ENCODE peak calls at places on chromosomes 2 and 18, in seven cellular contexts. One of them, this sample, is unnamed.

GRCh38 chr2:32750880-32751279 is 123.0 kb downstream of the TTC27 start:
- DNase-seq in glutamatergic neuron: no peak
- DNase-seq in epithelial cell of esophagus: peak; percentile 57
- DNase-seq in IMR-90: peak; percentile 39
- DNase-seq in body of pancreas: no peak
- DNase-seq in brain microvascular endothelial cell: no peak
- DNase-seq in HFFc6: no peak
- DNase-seq in this sample: no peak

GRCh38 chr2:168568476-168569227 is 112.6 kb downstream of the CERS6 start:
- DNase-seq in glutamatergic neuron: no peak
- DNase-seq in epithelial cell of esophagus: no peak
- DNase-seq in IMR-90: peak; percentile 13
- DNase-seq in body of pancreas: no peak
- DNase-seq in brain microvascular endothelial cell: peak; percentile 64
- DNase-seq in HFFc6: no peak
- DNase-seq in this sample: peak; percentile 42

GRCh38 chr18:42141439-42141838 is 186.4 kb downstream of the PIK3C3 start:
- DNase-seq in glutamatergic neuron: no peak
- DNase-seq in epithelial cell of esophagus: no peak
- DNase-seq in IMR-90: peak; percentile 2
- DNase-seq in body of pancreas: no peak
- DNase-seq in brain microvascular endothelial cell: no peak
- DNase-seq in HFFc6: peak; percentile 9
- DNase-seq in this sample: no peak

GRCh38 chr2:53075760-53076159 is 691.8 kb upstream of the CHAC2 start:
- DNase-seq in glutamatergic neuron: no peak
- DNase-seq in epithelial cell of esophagus: no peak
- DNase-seq in IMR-90: no peak
- DNase-seq in body of pancreas: peak; percentile 52
- DNase-seq in brain microvascular endothelial cell: no peak
- DNase-seq in HFFc6: no peak
- DNase-seq in this sample: no peak

GRCh38 chr2:72940786-72941185 is 23.5 kb downstream of the EMX1 start:
- DNase-seq in glutamatergic neuron: no peak
- DNase-seq in epithelial cell of esophagus: no peak
- DNase-seq in IMR-90: peak; percentile 81
- DNase-seq in body of pancreas: no peak
- DNase-seq in brain microvascular endothelial cell: peak; percentile 33
- DNase-seq in HFFc6: no peak
- DNase-seq in this sample: peak; percentile 23

GRCh38 chr18:25299426-25299825 is 52.5 kb downstream of the ZNF521 start:
- DNase-seq in glutamatergic neuron: no peak
- DNase-seq in epithelial cell of esophagus: peak; percentile 18
- DNase-seq in IMR-90: peak; percentile 86
- DNase-seq in body of pancreas: no peak
- DNase-seq in brain microvascular endothelial cell: peak; percentile 32
- DNase-seq in HFFc6: peak; percentile 60
- DNase-seq in this sample: peak; percentile 63

GRCh38 chr2:32008811-32009478 is 1.9 kb downstream of the MEMO1 start:
- DNase-seq in glutamatergic neuron: no peak
- DNase-seq in epithelial cell of esophagus: peak; percentile 37
- DNase-seq in IMR-90: peak; percentile 51
- DNase-seq in body of pancreas: peak; percentile 39
- DNase-seq in brain microvascular endothelial cell: no peak
- DNase-seq in HFFc6: peak; percentile 48
- DNase-seq in this sample: peak; percentile 46

GRCh38 chr18:22709288-22710060 is 223.7 kb upstream of the RBBP8 start:
- DNase-seq in glutamatergic neuron: no peak
- DNase-seq in epithelial cell of esophagus: no peak
- DNase-seq in IMR-90: peak; percentile 31
- DNase-seq in body of pancreas: no peak
- DNase-seq in brain microvascular endothelial cell: no peak
- DNase-seq in HFFc6: no peak
- DNase-seq in this sample: no peak

GRCh38 chr18:28178720-28179119 is 1.8 kb upstream of the CDH2 start:
- DNase-seq in glutamatergic neuron: no peak
- DNase-seq in epithelial cell of esophagus: peak; percentile 6
- DNase-seq in IMR-90: peak; percentile 44
- DNase-seq in body of pancreas: no peak
- DNase-seq in brain microvascular endothelial cell: peak; percentile 41
- DNase-seq in HFFc6: peak; percentile 66
- DNase-seq in this sample: peak; percentile 47

GRCh38 chr18:36630917-36631316 is 197.9 kb downstream of the TPGS2 start:
- DNase-seq in glutamatergic neuron: no peak
- DNase-seq in epithelial cell of esophagus: no peak
- DNase-seq in IMR-90: no peak
- DNase-seq in body of pancreas: no peak
- DNase-seq in brain microvascular endothelial cell: no peak
- DNase-seq in HFFc6: no peak
- DNase-seq in this sample: no peak

GRCh38 chr18:65214456-65214855 is 536.4 kb upstream of the CDH7 start:
- DNase-seq in glutamatergic neuron: no peak
- DNase-seq in epithelial cell of esophagus: no peak
- DNase-seq in IMR-90: no peak
- DNase-seq in body of pancreas: no peak
- DNase-seq in brain microvascular endothelial cell: no peak
- DNase-seq in HFFc6: no peak
- DNase-seq in this sample: no peak

GRCh38 chr18:80172056-80172455 is 63.0 kb downstream of the ADNP2 start:
- DNase-seq in glutamatergic neuron: no peak
- DNase-seq in epithelial cell of esophagus: peak; percentile 50
- DNase-seq in IMR-90: no peak
- DNase-seq in body of pancreas: no peak
- DNase-seq in brain microvascular endothelial cell: no peak
- DNase-seq in HFFc6: no peak
- DNase-seq in this sample: no peak

GRCh38 chr2:28691774-28692281 is 59.8 kb upstream of the PPP1CB start:
- DNase-seq in glutamatergic neuron: no peak
- DNase-seq in epithelial cell of esophagus: no peak
- DNase-seq in IMR-90: peak; percentile 82
- DNase-seq in body of pancreas: peak; percentile 56
- DNase-seq in brain microvascular endothelial cell: peak; percentile 36
- DNase-seq in HFFc6: peak; percentile 41
- DNase-seq in this sample: peak; percentile 59

GRCh38 chr18:56315363-56315762 is 323.0 kb downstream of the TXNL1 start:
- DNase-seq in glutamatergic neuron: no peak
- DNase-seq in epithelial cell of esophagus: peak; percentile 75
- DNase-seq in IMR-90: peak; percentile 60
- DNase-seq in body of pancreas: no peak
- DNase-seq in brain microvascular endothelial cell: no peak
- DNase-seq in HFFc6: peak; percentile 50
- DNase-seq in this sample: peak; percentile 14

GRCh38 chr2:158723311-158723838 is 71.7 kb upstream of the DAPL1 start:
- DNase-seq in glutamatergic neuron: no peak
- DNase-seq in epithelial cell of esophagus: no peak
- DNase-seq in IMR-90: no peak
- DNase-seq in body of pancreas: no peak
- DNase-seq in brain microvascular endothelial cell: no peak
- DNase-seq in HFFc6: no peak
- DNase-seq in this sample: no peak

GRCh38 chr18:77705301-77705700 is 455.7 kb downstream of the GALR1 start:
- DNase-seq in glutamatergic neuron: no peak
- DNase-seq in epithelial cell of esophagus: no peak
- DNase-seq in IMR-90: no peak
- DNase-seq in body of pancreas: no peak
- DNase-seq in brain microvascular endothelial cell: no peak
- DNase-seq in HFFc6: no peak
- DNase-seq in this sample: no peak

GRCh38 chr18:77701977-77702376 is 452.3 kb downstream of the GALR1 start:
- DNase-seq in glutamatergic neuron: no peak
- DNase-seq in epithelial cell of esophagus: no peak
- DNase-seq in IMR-90: no peak
- DNase-seq in body of pancreas: no peak
- DNase-seq in brain microvascular endothelial cell: no peak
- DNase-seq in HFFc6: no peak
- DNase-seq in this sample: no peak

GRCh38 chr18:77700051-77700450 is 450.4 kb downstream of the GALR1 start:
- DNase-seq in glutamatergic neuron: no peak
- DNase-seq in epithelial cell of esophagus: no peak
- DNase-seq in IMR-90: no peak
- DNase-seq in body of pancreas: no peak
- DNase-seq in brain microvascular endothelial cell: no peak
- DNase-seq in HFFc6: no peak
- DNase-seq in this sample: peak; percentile 50

GRCh38 chr18:77702686-77703085 is 453.0 kb downstream of the GALR1 start:
- DNase-seq in glutamatergic neuron: peak; percentile 63
- DNase-seq in epithelial cell of esophagus: peak; percentile 29
- DNase-seq in IMR-90: peak; percentile 2
- DNase-seq in body of pancreas: peak; percentile 16
- DNase-seq in brain microvascular endothelial cell: peak; percentile 1
- DNase-seq in HFFc6: no peak
- DNase-seq in this sample: peak; percentile 16
- TF ChIP-seq CTCF in glutamatergic neuron: no peak
- TF ChIP-seq CTCF in epithelial cell of esophagus: no peak
- TF ChIP-seq CTCF in IMR-90: no peak
- TF ChIP-seq CTCF in body of pancreas: peak; percentile 20
- TF ChIP-seq CTCF in brain microvascular endothelial cell: peak; percentile 8
- TF ChIP-seq CTCF in HFFc6: no peak
- TF ChIP-seq CTCF in this sample: peak; percentile 9

GRCh38 chr18:8952796-8953760 is 149.4 kb upstream of the NDUFV2 start:
- DNase-seq in glutamatergic neuron: no peak
- DNase-seq in epithelial cell of esophagus: peak; percentile 78
- DNase-seq in IMR-90: peak; percentile 92
- DNase-seq in body of pancreas: no peak
- DNase-seq in brain microvascular endothelial cell: peak; percentile 71
- DNase-seq in HFFc6: peak; percentile 96
- DNase-seq in this sample: peak; percentile 65
- TF ChIP-seq CTCF in glutamatergic neuron: no peak
- TF ChIP-seq CTCF in epithelial cell of esophagus: no peak
- TF ChIP-seq CTCF in IMR-90: peak; percentile 14
- TF ChIP-seq CTCF in body of pancreas: no peak
- TF ChIP-seq CTCF in brain microvascular endothelial cell: no peak
- TF ChIP-seq CTCF in HFFc6: peak; percentile 50
- TF ChIP-seq CTCF in this sample: no peak

DNA sequence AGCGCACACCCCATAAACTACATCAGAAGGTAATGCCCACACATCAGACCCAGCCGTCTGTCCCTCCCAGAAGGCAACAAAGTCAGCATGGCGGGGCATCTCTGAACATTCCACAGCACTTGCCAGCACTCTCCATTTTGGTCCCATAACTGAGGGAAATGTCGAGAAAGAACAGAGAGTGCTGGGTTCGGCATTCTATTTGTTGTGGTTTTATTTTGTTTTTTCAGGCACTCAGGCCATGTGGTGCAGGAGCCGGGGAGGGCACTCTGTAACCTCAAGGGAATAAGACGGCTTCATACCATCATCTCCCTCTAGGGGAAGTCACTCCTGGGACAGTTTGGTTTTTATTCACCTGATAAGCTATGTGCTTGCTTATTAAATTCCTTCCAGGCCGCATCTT is 156.0 kb downstream of the SEPTIN10 start:
- DNase-seq in glutamatergic neuron: no peak
- DNase-seq in epithelial cell of esophagus: no peak
- DNase-seq in IMR-90: no peak
- DNase-seq in body of pancreas: no peak
- DNase-seq in brain microvascular endothelial cell: no peak
- DNase-seq in HFFc6: no peak
- DNase-seq in this sample: peak; percentile 64
- TF ChIP-seq CTCF in glutamatergic neuron: no peak
- TF ChIP-seq CTCF in epithelial cell of esophagus: no peak
- TF ChIP-seq CTCF in IMR-90: peak; percentile 6
- TF ChIP-seq CTCF in body of pancreas: no peak
- TF ChIP-seq CTCF in brain microvascular endothelial cell: peak; percentile 43
- TF ChIP-seq CTCF in HFFc6: no peak
- TF ChIP-seq CTCF in this sample: peak; percentile 24

GRCh38 chr2:191832668-191833067 is 14.2 kb downstream of the CAVIN2 start:
- DNase-seq in glutamatergic neuron: no peak
- DNase-seq in epithelial cell of esophagus: no peak
- DNase-seq in IMR-90: no peak
- DNase-seq in body of pancreas: no peak
- DNase-seq in brain microvascular endothelial cell: no peak
- DNase-seq in HFFc6: no peak
- DNase-seq in this sample: no peak

GRCh38 chr2:191835539-191836350 is 11.1 kb downstream of the CAVIN2 start:
- DNase-seq in glutamatergic neuron: no peak
- DNase-seq in epithelial cell of esophagus: peak; percentile 50
- DNase-seq in IMR-90: peak; percentile 61
- DNase-seq in body of pancreas: no peak
- DNase-seq in brain microvascular endothelial cell: peak; percentile 50
- DNase-seq in HFFc6: peak; percentile 68
- DNase-seq in this sample: peak; percentile 19

GRCh38 chr2:191835100-191835499 is 11.8 kb downstream of the CAVIN2 start:
- DNase-seq in glutamatergic neuron: no peak
- DNase-seq in epithelial cell of esophagus: no peak
- DNase-seq in IMR-90: no peak
- DNase-seq in body of pancreas: no peak
- DNase-seq in brain microvascular endothelial cell: no peak
- DNase-seq in HFFc6: no peak
- DNase-seq in this sample: no peak

GRCh38 chr2:191831410-191831994 is 15.4 kb downstream of the CAVIN2 start:
- DNase-seq in glutamatergic neuron: no peak
- DNase-seq in epithelial cell of esophagus: no peak
- DNase-seq in IMR-90: no peak
- DNase-seq in body of pancreas: no peak
- DNase-seq in brain microvascular endothelial cell: no peak
- DNase-seq in HFFc6: no peak
- DNase-seq in this sample: peak; percentile 40

GRCh38 chr2:191833356-191833755 is 13.5 kb downstream of the CAVIN2 start:
- DNase-seq in glutamatergic neuron: no peak
- DNase-seq in epithelial cell of esophagus: no peak
- DNase-seq in IMR-90: no peak
- DNase-seq in body of pancreas: no peak
- DNase-seq in brain microvascular endothelial cell: no peak
- DNase-seq in HFFc6: no peak
- DNase-seq in this sample: no peak
- TF ChIP-seq CTCF in glutamatergic neuron: no peak
- TF ChIP-seq CTCF in epithelial cell of esophagus: no peak
- TF ChIP-seq CTCF in IMR-90: no peak
- TF ChIP-seq CTCF in body of pancreas: no peak
- TF ChIP-seq CTCF in brain microvascular endothelial cell: no peak
- TF ChIP-seq CTCF in HFFc6: no peak
- TF ChIP-seq CTCF in this sample: no peak

GRCh38 chr2:44124502-44124901 is 44.2 kb upstream of the PPM1B start:
- DNase-seq in glutamatergic neuron: no peak
- DNase-seq in epithelial cell of esophagus: no peak
- DNase-seq in IMR-90: no peak
- DNase-seq in body of pancreas: no peak
- DNase-seq in brain microvascular endothelial cell: no peak
- DNase-seq in HFFc6: no peak
- DNase-seq in this sample: no peak
- TF ChIP-seq CTCF in glutamatergic neuron: no peak
- TF ChIP-seq CTCF in epithelial cell of esophagus: no peak
- TF ChIP-seq CTCF in IMR-90: no peak
- TF ChIP-seq CTCF in body of pancreas: no peak
- TF ChIP-seq CTCF in brain microvascular endothelial cell: no peak
- TF ChIP-seq CTCF in HFFc6: no peak
- TF ChIP-seq CTCF in this sample: no peak

DNA sequence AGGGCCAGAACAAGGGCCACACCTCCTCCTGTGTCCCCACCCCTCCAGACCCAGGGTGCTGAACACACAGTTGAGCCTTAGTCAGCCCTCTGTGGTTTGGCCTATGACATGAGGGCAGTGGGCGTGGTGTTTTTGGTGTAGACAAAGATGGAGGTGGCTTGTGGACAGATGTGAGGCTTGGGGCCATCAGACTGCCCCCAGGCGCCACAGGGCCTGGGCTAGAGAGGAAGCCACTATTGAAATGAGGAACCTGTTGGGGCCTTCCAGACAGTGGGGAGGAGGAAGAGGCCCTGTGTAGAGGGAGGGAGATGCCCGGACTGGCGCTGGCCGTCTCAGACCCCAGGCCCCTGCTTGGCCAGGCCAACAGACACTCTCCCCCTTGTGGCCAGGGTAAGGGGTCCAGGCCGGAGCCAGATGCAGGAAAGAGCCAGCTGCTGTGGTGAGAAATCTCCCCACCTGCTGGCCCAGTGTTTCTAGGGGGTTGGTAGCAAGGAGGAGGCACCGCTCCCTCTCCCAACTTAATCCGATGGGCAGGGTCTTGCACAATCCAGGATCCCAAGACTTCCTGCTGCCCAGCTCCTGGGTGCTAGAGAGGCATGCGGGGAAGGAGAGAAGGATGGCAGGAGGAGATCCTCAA is 53.8 kb downstream of the SMAD7 start:
- DNase-seq in glutamatergic neuron: no peak
- DNase-seq in epithelial cell of esophagus: no peak
- DNase-seq in IMR-90: peak; percentile 17
- DNase-seq in body of pancreas: no peak
- DNase-seq in brain microvascular endothelial cell: no peak
- DNase-seq in HFFc6: no peak
- DNase-seq in this sample: no peak
- TF ChIP-seq CTCF in glutamatergic neuron: no peak
- TF ChIP-seq CTCF in epithelial cell of esophagus: no peak
- TF ChIP-seq CTCF in IMR-90: peak; percentile 12
- TF ChIP-seq CTCF in body of pancreas: no peak
- TF ChIP-seq CTCF in brain microvascular endothelial cell: peak; percentile 51
- TF ChIP-seq CTCF in HFFc6: peak; percentile 35
- TF ChIP-seq CTCF in this sample: peak; percentile 24

This sample was measured in astrocyte of the spinal cord.